ENCODE peak calls at places on chromosomes 2 and 18, in eight cellular contexts. C is heart left ventricle, Y is omental fat pad, S is PC-3, M is endothelial cell of umbilical vein, B is neural crest cell, U is suprapubic skin, L is IMR-90. F is an unnamed sample.

GRCh38 chr18:32468147-32468845 is 2.4 kb downstream of the GAREM1 start:
- DNase-seq in B (no peak), U (no peak), C (no peak), M (no peak), S (no peak), Y (no peak), L (no peak), F (no peak)

GRCh38 chr2:157497603-157498314 is 53.9 kb upstream of the CYTIP start:
- DNase-seq in M (peak), B (no peak), U (no peak), Y (no peak), C (no peak), L (peak), S (peak), F (peak)

GRCh38 chr2:228590681-228591080 is 409.2 kb upstream of the SPHKAP start:
- DNase-seq in S (no peak), B (no peak), M (no peak), L (no peak), C (no peak), U (no peak), Y (no peak), F (no peak)

GRCh38 chr18:23194150-23194968 is 59.1 kb downstream of the CABLES1 start:
- DNase-seq in U (no peak), B (no peak), M (peak), Y (no peak), S (no peak), L (peak), C (no peak), F (peak)

GRCh38 chr2:239193426-239193825 is 207.4 kb downstream of the HDAC4 start:
- DNase-seq in S (no peak), Y (no peak), L (no peak), M (no peak), U (peak), B (no peak), C (no peak), F (no peak)

GRCh38 chr18:46738491-46738890 is 18.4 kb downstream of the ST8SIA5 start:
- DNase-seq in S (no peak), L (no peak), U (no peak), B (no peak), M (no peak), C (no peak), Y (no peak), F (no peak)

GRCh38 chr18:46152808-46153617 is 48.8 kb downstream of the HAUS1 start:
- DNase-seq in S (peak), Y (no peak), C (no peak), M (no peak), U (no peak), L (no peak), B (no peak), F (no peak)

GRCh38 chr18:57737661-57738060 is 65.5 kb downstream of the ATP8B1 start:
- DNase-seq in M (no peak), U (peak), B (no peak), L (peak), Y (peak), S (peak), C (peak), F (peak)

GRCh38 chr2:120464448-120464931 is 118.6 kb downstream of the INHBB start:
- DNase-seq in C (no peak), M (no peak), B (no peak), L (no peak), U (no peak), S (no peak), Y (peak), F (no peak)

GRCh38 chr18:25349926-25350560 is 1.9 kb downstream of the ZNF521 start:
- DNase-seq in M (no peak), S (no peak), Y (no peak), L (peak), B (peak), U (peak), C (no peak), F (peak)

GRCh38 chr2:77507657-77508056 is 14.5 kb downstream of the LRRTM4 start:
- DNase-seq in Y (no peak), U (no peak), L (no peak), C (no peak), M (no peak), B (no peak), S (no peak), F (no peak)

GRCh38 chr2:68765739-68766377 is 31.2 kb downstream of the ARHGAP25 start:
- DNase-seq in L (peak), U (no peak), C (no peak), S (no peak), B (no peak), Y (no peak), M (no peak), F (peak)

GRCh38 chr2:8546319-8547283 is 135.3 kb upstream of the ID2 start:
- DNase-seq in B (no peak), Y (no peak), M (no peak), C (no peak), L (no peak), S (no peak), U (peak), F (no peak)

GRCh38 chr2:74675090-74675489 is 21.0 kb downstream of the SEMA4F start:
- DNase-seq in B (no peak), S (no peak), C (no peak), L (no peak), Y (no peak), M (no peak), U (no peak), F (no peak)

GRCh38 chr2:238090887-238091286 is 9.3 kb upstream of the ESPNL start:
- DNase-seq in S (no peak), L (no peak), Y (no peak), B (no peak), M (no peak), U (peak), C (no peak), F (no peak)

GRCh38 chr2:216658702-216659231 is 25.5 kb downstream of the IGFBP2 start:
- DNase-seq in U (no peak), C (no peak), B (no peak), Y (no peak), L (no peak), M (no peak), S (no peak), F (no peak)

GRCh38 chr2:25323042-25323514 is 18.6 kb downstream of the DNMT3A start:
- DNase-seq in C (no peak), Y (no peak), U (no peak), M (no peak), B (peak), L (peak), S (no peak), F (no peak)

GRCh38 chr2:84849271-84849952 is 31.5 kb downstream of the TRABD2A start:
- DNase-seq in S (peak), B (no peak), Y (no peak), M (no peak), L (peak), C (no peak), U (no peak), F (no peak)

GRCh38 chr2:240363718-240364581 is 71.5 kb upstream of the GPC1 start:
- DNase-seq in U (no peak), C (peak), Y (no peak), L (no peak), S (no peak), B (no peak), M (no peak), F (no peak)

GRCh38 chr2:11465485-11466306 is at the start of gene E2F6:
- DNase-seq in S (peak), L (peak), U (peak), M (peak), Y (peak), C (peak), B (peak), F (peak)

GRCh38 chr2:88199912-88200682 is 30.0 kb downstream of the THNSL2 start:
- DNase-seq in U (no peak), Y (no peak), L (no peak), M (no peak), S (no peak), B (peak), C (no peak), F (no peak)

GRCh38 chr18:11512096-11513030 is 97.0 kb upstream of the SLC35G4 start:
- DNase-seq in C (no peak), B (no peak), U (no peak), M (no peak), L (no peak), S (peak), Y (no peak), F (no peak)

GRCh38 chr2:111072220-111072871 is 48.4 kb upstream of the BCL2L11 start:
- DNase-seq in C (no peak), M (peak), U (no peak), S (peak), L (peak), B (no peak), Y (no peak), F (peak)

GRCh38 chr2:53969285-53970094 is 1.3 kb downstream of the PSME4 start:
- DNase-seq in B (no peak), M (peak), U (no peak), S (peak), Y (no peak), L (peak), C (no peak), F (peak)

GRCh38 chr18:72674710-72675109 is 130.6 kb upstream of the CBLN2 start:
- DNase-seq in L (no peak), U (no peak), B (no peak), M (no peak), Y (no peak), C (no peak), S (no peak), F (no peak)

DNA sequence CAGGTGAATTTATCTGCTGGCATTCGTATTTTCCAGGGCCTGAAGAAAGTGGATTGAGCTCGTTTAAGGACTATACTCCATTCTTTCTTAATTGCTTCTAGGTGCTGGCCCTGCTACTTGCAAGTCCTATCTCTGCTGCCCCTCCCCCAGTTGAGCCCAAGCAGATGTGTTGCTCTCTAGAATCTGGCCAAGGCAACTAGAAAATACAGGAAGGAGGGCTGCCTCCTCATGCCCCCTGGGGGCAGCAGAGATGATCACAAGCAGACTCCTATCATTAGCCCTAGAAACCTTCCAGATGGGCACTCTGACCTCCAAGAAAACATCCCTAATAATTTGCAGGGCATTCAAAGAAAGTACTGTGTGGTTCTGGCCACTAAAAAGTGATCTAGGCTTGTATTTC is 72.5 kb upstream of the CYP26B1 start:
- DNase-seq in M (no peak), Y (no peak), C (no peak), L (no peak), U (no peak), B (peak), S (peak), F (no peak)
- TF ChIP-seq CTCF in M (peak), Y (no peak), C (no peak), L (peak), U (no peak), B (peak), S (peak), F (peak)

GRCh38 chr18:63848159-63848558 is 39.3 kb upstream of the SERPINB2 start:
- DNase-seq in M (peak), S (peak), U (no peak), Y (no peak), B (peak), L (peak), C (no peak), F (peak)
- TF ChIP-seq CTCF in M (peak), S (peak), U (peak), Y (no peak), B (peak), L (peak), C (no peak), F (peak)

GRCh38 chr2:26612034-26612433 is 29.1 kb downstream of the CIB4 start:
- DNase-seq in M (no peak), U (peak), B (no peak), S (no peak), L (no peak), C (no peak), Y (no peak), F (no peak)
- TF ChIP-seq CTCF in M (no peak), U (no peak), B (no peak), S (no peak), L (no peak), C (no peak), Y (no peak), F (no peak)

DNA sequence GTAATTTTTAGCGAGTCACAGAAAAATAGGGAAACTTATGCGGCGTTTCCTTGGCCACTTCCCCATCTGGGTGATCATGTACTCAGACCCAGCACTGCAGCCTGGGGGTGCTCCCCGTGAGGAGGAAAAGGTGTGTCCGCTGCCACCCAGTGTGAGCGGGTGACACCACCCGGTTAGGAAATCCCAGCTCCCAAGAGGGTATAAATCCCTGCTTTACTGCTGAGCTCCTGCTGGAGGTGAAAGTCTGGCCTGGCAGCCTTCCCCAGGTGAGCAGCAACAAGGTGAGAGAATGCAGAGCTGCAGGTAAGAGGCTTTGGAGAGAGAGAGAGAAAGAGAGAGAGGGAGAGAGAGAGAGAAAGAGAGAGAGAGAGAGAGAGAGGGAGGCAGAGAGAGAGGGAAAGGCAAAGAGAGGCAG is at the start of gene IL1R2:
- DNase-seq in U (no peak), M (no peak), S (peak), Y (no peak), C (peak), B (no peak), L (no peak), F (no peak)
- TF ChIP-seq CTCF in U (no peak), M (no peak), S (no peak), Y (no peak), C (no peak), B (no peak), L (no peak), F (no peak)

GRCh38 chr2:71991397-71991796 is 156.3 kb downstream of the CYP26B1 start:
- DNase-seq in L (no peak), Y (no peak), M (no peak), S (no peak), C (no peak), B (no peak), U (no peak), F (no peak)

GRCh38 chr2:71990826-71991225 is 156.8 kb downstream of the CYP26B1 start:
- DNase-seq in Y (no peak), L (no peak), M (no peak), U (no peak), S (no peak), B (no peak), C (no peak), F (no peak)

GRCh38 chr2:71992036-71992435 is 155.6 kb downstream of the CYP26B1 start:
- DNase-seq in U (no peak), M (no peak), S (no peak), L (no peak), C (no peak), B (no peak), Y (no peak), F (no peak)

GRCh38 chr2:71997843-71998242 is 149.8 kb downstream of the CYP26B1 start:
- DNase-seq in L (no peak), B (no peak), M (no peak), S (no peak), C (no peak), U (no peak), Y (no peak), F (no peak)

DNA sequence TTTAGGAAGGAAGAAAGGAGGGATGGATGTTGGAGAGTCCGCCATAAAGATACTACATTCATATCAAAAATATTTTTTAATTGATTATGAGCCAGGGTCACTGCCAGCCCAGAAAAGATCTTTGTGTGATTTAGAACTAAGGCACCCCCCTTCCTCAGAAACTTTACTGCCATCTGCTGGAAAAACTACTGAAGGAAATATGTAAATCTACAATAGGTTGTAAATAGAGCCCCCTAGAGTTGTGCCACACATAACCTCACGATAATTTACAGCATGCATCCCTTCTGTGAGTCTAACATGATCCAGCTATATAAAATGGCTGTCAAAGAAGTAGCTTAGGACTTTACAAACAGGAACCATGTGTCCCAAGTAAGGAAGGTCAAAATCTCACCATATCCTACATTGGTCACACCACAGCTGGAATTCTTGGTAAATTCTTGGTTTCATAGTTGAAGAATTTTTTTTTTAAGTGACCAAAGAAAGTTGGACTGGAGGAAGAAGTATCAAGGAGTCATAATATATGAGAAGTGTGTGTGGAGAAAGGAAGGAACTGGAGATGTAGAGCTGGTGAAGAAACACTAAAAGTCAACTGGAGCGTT is 152.5 kb downstream of the CYP26B1 start:
- DNase-seq in B (no peak), S (peak), U (no peak), C (no peak), L (peak), M (no peak), Y (no peak), F (peak)
- TF ChIP-seq CTCF in B (peak), S (peak), U (no peak), C (peak), L (peak), M (peak), Y (no peak), F (peak)